ENCODE peak calls at places on chromosome 9, in nine cellular contexts. U, I, W, C, S, F, M, T and R are unnamed samples.

GRCh38 chr9:110156902-110157301 is 51.1 kb downstream of the C9orf152 start:
- DNase-seq in W (peak; percentile 27), I (no peak), M (peak; percentile 35), F (peak; percentile 62), U (peak; percentile 79), T (peak; percentile 88), S (no peak), C (no peak), R (peak; percentile 95)

GRCh38 chr9:94826044-94826443 is 99.5 kb downstream of the AOPEP start:
- DNase-seq in U (no peak), I (no peak), T (no peak), M (no peak), F (no peak), S (no peak), C (no peak), W (no peak), R (no peak)

GRCh38 chr9:133862585-133863041 is 124.5 kb upstream of the SARDH start:
- DNase-seq in T (no peak), C (no peak), U (no peak), M (no peak), F (no peak), W (no peak), S (no peak), I (no peak), R (no peak)

GRCh38 chr9:133779081-133779480 is 40.9 kb upstream of the SARDH start:
- DNase-seq in F (no peak), S (no peak), W (no peak), M (no peak), C (no peak), U (no peak), I (no peak), T (no peak), R (no peak)

GRCh38 chr9:5231212-5231611 is at the start of gene INSL4:
- DNase-seq in W (no peak), T (peak; percentile 36), M (no peak), S (no peak), F (peak; percentile 25), I (no peak), U (no peak), C (peak; percentile 40), R (no peak)

GRCh38 chr9:4435197-4435596 is 55.1 kb upstream of the SLC1A1 start:
- DNase-seq in U (peak; percentile 82), T (peak; percentile 81), W (no peak), F (peak; percentile 4), M (no peak), I (no peak), C (peak; percentile 7), S (no peak), R (peak; percentile 84)

GRCh38 chr9:133683494-133684460 is 47.6 kb downstream of the DBH start:
- DNase-seq in F (no peak), T (peak; percentile 5), S (peak; percentile 73), I (no peak), U (no peak), M (peak; percentile 93), W (no peak), C (no peak), R (peak; percentile 2)

GRCh38 chr9:68501159-68501506 is 39.5 kb downstream of the TMEM252 start:
- DNase-seq in I (no peak), T (no peak), M (no peak), W (no peak), C (no peak), S (no peak), F (no peak), U (no peak), R (no peak)

GRCh38 chr9:125703662-125704061 is 3.3 kb downstream of the MAPKAP1 start:
- DNase-seq in F (no peak), T (no peak), I (no peak), S (no peak), C (no peak), U (no peak), W (no peak), M (no peak), R (no peak)

GRCh38 chr9:125706661-125707539 is at the start of gene MAPKAP1:
- DNase-seq in F (peak; percentile 88), W (peak; percentile 96), I (peak; percentile 87), S (peak; percentile 100), M (peak; percentile 91), U (peak; percentile 96), C (peak; percentile 97), T (peak; percentile 93), R (peak; percentile 96)

GRCh38 chr9:125701351-125701750 is 5.7 kb downstream of the MAPKAP1 start:
- DNase-seq in F (peak; percentile 88), S (no peak), U (peak; percentile 31), T (peak; percentile 75), M (no peak), C (peak; percentile 81), I (no peak), W (no peak), R (peak; percentile 80)

GRCh38 chr9:125700791-125701190 is 6.2 kb downstream of the MAPKAP1 start:
- DNase-seq in S (no peak), I (no peak), F (peak; percentile 56), W (peak; percentile 59), M (no peak), U (peak; percentile 26), C (peak; percentile 17), T (peak; percentile 57), R (peak; percentile 41)

GRCh38 chr9:125705893-125706292 is 1.1 kb downstream of the MAPKAP1 start:
- DNase-seq in C (no peak), M (no peak), T (no peak), I (no peak), W (no peak), F (no peak), U (no peak), S (no peak), R (no peak)
- H3K4me3 ChIP-seq in C (peak overlapping the region; percentile 84), M (no peak overlapping the region), T (peak overlapping the region; percentile 81), I (peak overlapping the region; percentile 81), W (peak overlapping the region; percentile 89), F (peak overlapping the region; percentile 91), U (peak overlapping the region; percentile 89), S (peak overlapping the region; percentile 84), R (peak overlapping the region; percentile 88)

GRCh38 chr9:113989781-113990569 is 88.1 kb downstream of the AMBP start:
- DNase-seq in U (no peak), M (no peak), C (no peak), F (no peak), T (no peak), W (no peak), S (no peak), I (no peak), R (no peak)

GRCh38 chr9:113987526-113987925 is 90.6 kb downstream of the AMBP start:
- DNase-seq in T (no peak), C (no peak), I (no peak), F (no peak), S (no peak), U (no peak), W (no peak), M (no peak), R (no peak)

GRCh38 chr9:113988951-113989780 is 88.9 kb downstream of the AMBP start:
- DNase-seq in S (peak; percentile 45), C (no peak), M (no peak), T (peak; percentile 48), U (peak; percentile 85), F (no peak), I (no peak), W (no peak), R (peak; percentile 76)

GRCh38 chr9:113986931-113987330 is 91.2 kb downstream of the AMBP start:
- DNase-seq in S (no peak), W (no peak), U (no peak), C (no peak), F (no peak), T (no peak), I (no peak), M (no peak), R (no peak)

DNA sequence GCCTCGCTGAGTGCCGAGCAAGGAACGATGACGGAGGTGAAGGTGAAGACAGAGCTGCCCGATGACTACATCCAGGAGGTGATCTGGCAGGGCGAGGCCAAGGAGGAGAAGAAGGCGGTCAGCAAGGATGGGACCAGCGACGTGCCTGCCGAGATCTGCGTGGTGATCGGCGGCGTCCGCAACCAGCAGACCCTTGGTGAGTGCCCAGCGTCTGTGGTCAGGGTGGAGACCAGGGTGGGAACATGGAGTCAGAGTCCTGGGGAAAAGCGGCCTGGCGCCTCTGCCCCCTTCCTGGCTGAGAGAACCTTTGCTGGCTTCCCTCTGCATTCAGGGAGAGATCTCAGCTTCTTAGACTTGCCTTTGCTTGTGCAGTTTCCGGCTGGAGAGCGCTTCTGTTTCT is 89.7 kb downstream of the AMBP start:
- DNase-seq in M (no peak), T (no peak), F (no peak), S (peak; percentile 78), I (no peak), W (no peak), C (no peak), U (no peak), R (no peak)
- TF ChIP-seq CTCF in M (no peak), T (no peak), F (no peak), S (no peak), I (no peak), W (no peak), C (no peak), U (no peak), R (no peak)

DNA sequence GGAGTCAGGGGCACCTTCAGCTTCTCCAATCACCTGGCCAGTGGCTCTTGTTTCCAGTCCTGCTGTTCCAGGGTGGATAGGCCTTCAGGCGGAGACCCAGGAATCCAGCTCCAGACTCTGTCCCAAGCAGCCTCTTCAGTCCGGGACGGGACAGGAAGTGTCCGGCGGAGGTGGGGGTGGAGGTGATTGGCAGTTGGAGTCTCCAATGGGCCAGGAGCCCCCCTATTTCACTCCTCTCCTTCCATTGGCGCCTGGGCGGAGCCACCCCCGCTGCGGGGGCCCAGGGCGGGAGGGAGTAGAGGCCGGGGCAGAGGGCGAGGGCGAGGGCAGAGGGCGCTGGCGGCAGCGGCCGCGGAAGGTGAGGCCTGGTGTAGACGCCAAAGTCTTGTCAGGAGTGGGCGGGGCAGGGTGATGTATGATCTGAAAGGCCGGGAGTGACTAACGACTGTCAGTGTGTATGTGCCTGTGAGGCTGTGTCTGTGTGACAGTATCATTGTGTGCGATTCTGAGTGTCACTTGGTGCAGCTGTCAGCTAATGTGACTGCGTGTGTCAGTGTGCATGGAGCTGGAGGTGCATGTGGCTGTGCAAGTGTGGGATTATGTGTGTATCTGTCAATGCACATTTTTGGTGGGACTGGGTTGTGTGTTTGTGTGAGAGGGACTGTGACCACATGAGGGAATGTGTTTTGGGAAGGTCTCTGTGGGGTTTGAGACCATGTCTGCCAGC is at the start of gene IL11RA:
- DNase-seq in S (peak; percentile 94), C (peak; percentile 79), I (no peak), M (no peak), W (no peak), F (peak; percentile 84), T (peak; percentile 86), U (peak; percentile 86), R (peak; percentile 94)
- H3K4me3 ChIP-seq in S (peak within 1 kb of the TSS; percentile 31), C (no peak within 1 kb of the TSS), I (peak within 1 kb of the TSS; percentile 64), M (no peak within 1 kb of the TSS), W (peak within 1 kb of the TSS; percentile 29), F (peak within 1 kb of the TSS; percentile 49), T (peak within 1 kb of the TSS; percentile 54), U (peak within 1 kb of the TSS; percentile 63), R (peak within 1 kb of the TSS; percentile 69)

GRCh38 chr9:136726118-136726517 is 13.7 kb downstream of the DIPK1B start:
- DNase-seq in C (no peak), S (no peak), U (no peak), F (no peak), M (no peak), T (no peak), I (no peak), W (no peak), R (no peak)

GRCh38 chr9:136728548-136729123 is 14.1 kb downstream of the LCN10 start:
- DNase-seq in U (peak; percentile 31), W (peak; percentile 61), C (peak; percentile 34), S (peak; percentile 89), M (no peak), I (no peak), T (peak; percentile 33), F (no peak), R (peak; percentile 47)

GRCh38 chr9:136728080-136728547 is 14.6 kb downstream of the LCN10 start:
- DNase-seq in M (peak; percentile 88), C (peak; percentile 80), T (peak; percentile 81), S (peak; percentile 99), I (peak; percentile 78), W (peak; percentile 96), U (peak; percentile 87), F (peak; percentile 72), R (peak; percentile 89)

GRCh38 chr9:136725612-136726011 is 13.2 kb downstream of the DIPK1B start:
- DNase-seq in S (no peak), M (no peak), C (peak; percentile 74), W (no peak), F (peak; percentile 32), T (peak; percentile 75), U (no peak), I (no peak), R (peak; percentile 28)

GRCh38 chr9:136726631-136727191 is 14.3 kb downstream of the DIPK1B start:
- DNase-seq in T (peak; percentile 32), U (peak; percentile 27), S (no peak), C (peak; percentile 37), I (no peak), M (peak; percentile 64), F (no peak), W (no peak), R (peak; percentile 25)
- TF ChIP-seq CTCF in T (peak; percentile 28), U (peak; percentile 21), S (no peak), C (peak; percentile 47), I (peak; percentile 40), M (peak; percentile 63), F (peak; percentile 45), W (peak; percentile 77), R (peak; percentile 47)